ENCODE peak calls at places on chromosomes 5 and 9, in four cellular contexts. T is frontal cortex, M is NCI-H2171 treated with DMSO at 0.1 percent for 48 hours, C is HuH-7.5. G is an unnamed sample.

GRCh38 chr5:17282283-17283120 is 65.1 kb downstream of the BASP1 start:
- DNase-seq in T (no peak), M (no peak), C (no peak), G (no peak)

GRCh38 chr9:124218438-124219289 is 39.1 kb upstream of the NEK6 start:
- DNase-seq in T (no peak), M (no peak), C (no peak), G (no peak)

GRCh38 chr5:14775857-14776256 is 95.7 kb downstream of the ANKH start:
- DNase-seq in T (no peak), M (no peak), C (no peak), G (no peak)

GRCh38 chr5:103327451-103327850 is 68.9 kb downstream of the MACIR start:
- DNase-seq in T (no peak), M (no peak), C (no peak), G (no peak)

GRCh38 chr9:136860529-136860928 is 5.6 kb downstream of the EDF1 start:
- DNase-seq in T (no peak), M (no peak), C (no peak), G (no peak)

GRCh38 chr5:43839218-43839617 is 236.2 kb downstream of the NNT start:
- DNase-seq in T (no peak), M (no peak), C (no peak), G (peak; percentile 1)

GRCh38 chr5:56735845-56736641 is 79.3 kb upstream of the MAP3K1 start:
- DNase-seq in T (no peak), M (no peak), C (no peak), G (peak; percentile 72)

GRCh38 chr9:36320457-36320856 is 62.2 kb upstream of the GNE start:
- DNase-seq in T (no peak), M (no peak), C (no peak), G (no peak)

GRCh38 chr5:7269591-7270274 is 126.2 kb upstream of the ADCY2 start:
- DNase-seq in T (no peak), M (no peak), C (no peak), G (no peak)

GRCh38 chr9:95499101-95499676 is 17.6 kb downstream of the PTCH1 start:
- DNase-seq in T (no peak), M (no peak), C (no peak), G (no peak)

GRCh38 chr9:14271078-14271673 is 42.8 kb downstream of the NFIB start:
- DNase-seq in T (no peak), M (peak; percentile 86), C (no peak), G (peak; percentile 90)

GRCh38 chr5:4207456-4207855 is 611.8 kb downstream of the IRX1 start:
- DNase-seq in T (no peak), M (no peak), C (no peak), G (no peak)

GRCh38 chr9:37953204-37953774 is 49.4 kb upstream of the SLC25A51 start:
- DNase-seq in T (no peak), M (no peak), C (no peak), G (no peak)

GRCh38 chr9:131260751-131261452 is 15.4 kb downstream of the FAM78A start:
- DNase-seq in T (no peak), M (no peak), C (no peak), G (no peak)

GRCh38 chr5:160657622-160658458 is 194.2 kb downstream of the ATP10B start:
- DNase-seq in T (no peak), M (no peak), C (no peak), G (no peak)

G was measured in cardiac muscle cell.